ENCODE peak calls at places on chromosomes 12 and 14, in four cellular contexts. I is HTR-8/SVneo, Z is HEK293T, L is fibroblast of lung. U is an unnamed sample.

GRCh38 chr14:58871972-58872530 is 234.3 kb downstream of the DACT1 start:
- DNase-seq in I (no peak), Z (no peak), L (peak; percentile 39), U (no peak)

GRCh38 chr12:7319934-7320333 is 16.1 kb downstream of the ACSM4 start:
- DNase-seq in I (no peak), Z (no peak), L (no peak), U (no peak)

GRCh38 chr12:65500121-65500846 is 221.8 kb downstream of the MSRB3 start:
- DNase-seq in I (peak; percentile 23), Z (no peak), L (peak; percentile 85), U (peak; percentile 31)

GRCh38 chr12:92949466-92949865 is 20.4 kb upstream of the EEA1 start:
- DNase-seq in I (no peak), Z (no peak), L (no peak), U (no peak)

GRCh38 chr12:75959506-75959905 is 72.1 kb downstream of the PHLDA1 start:
- DNase-seq in I (no peak), Z (no peak), L (peak; percentile 48), U (no peak)

GRCh38 chr12:70637286-70637685 is at the start of gene PTPRB:
- DNase-seq in I (no peak), Z (no peak), L (no peak), U (no peak)

GRCh38 chr12:124740691-124741137 is 123.0 kb downstream of the SCARB1 start:
- DNase-seq in I (peak; percentile 68), Z (no peak), L (peak; percentile 72), U (no peak)

GRCh38 chr14:93234798-93235197 is 27.7 kb downstream of the UBR7 start:
- DNase-seq in I (no peak), Z (no peak), L (peak; percentile 89), U (peak; percentile 67)

GRCh38 chr12:13362260-13362841 is 165.8 kb downstream of the EMP1 start:
- DNase-seq in I (peak; percentile 23), Z (peak; percentile 71), L (peak; percentile 27), U (peak; percentile 36)

GRCh38 chr14:77151918-77152588 is 10.5 kb upstream of the ZDHHC22 start:
- DNase-seq in I (peak; percentile 81), Z (no peak), L (peak; percentile 22), U (peak; percentile 59)

GRCh38 chr14:90388982-90389381 is 7.8 kb upstream of the CALM1 start:
- DNase-seq in I (no peak), Z (no peak), L (peak; percentile 32), U (no peak)

GRCh38 chr14:102907303-102907844 is 15.1 kb upstream of the AMN start:
- DNase-seq in I (no peak), Z (no peak), L (no peak), U (no peak)

GRCh38 chr14:65101631-65102440 is 481 bp downstream of the MAX start:
- DNase-seq in I (peak; percentile 62), Z (peak; percentile 26), L (no peak), U (no peak)

GRCh38 chr12:27751386-27752047 is 28.5 kb upstream of the KLHL42 start:
- DNase-seq in I (no peak), Z (no peak), L (no peak), U (no peak)

GRCh38 chr12:87280356-87280755 is 748.8 kb downstream of the C12orf50 start:
- DNase-seq in I (no peak), Z (no peak), L (no peak), U (no peak)

GRCh38 chr14:30872602-30873001 is 1.8 kb upstream of the COCH start:
- DNase-seq in I (no peak), Z (no peak), L (no peak), U (no peak)

GRCh38 chr12:58249610-58250009 is 308.2 kb downstream of the ATP23 start:
- DNase-seq in I (peak; percentile 8), Z (no peak), L (peak; percentile 42), U (no peak)

GRCh38 chr12:103314786-103315185 is 181.0 kb downstream of the C12orf42 start:
- DNase-seq in I (no peak), Z (no peak), L (no peak), U (no peak)

GRCh38 chr12:66438601-66439000 is 136.3 kb downstream of the HELB start:
- DNase-seq in I (peak; percentile 6), Z (no peak), L (peak; percentile 47), U (no peak)

GRCh38 chr14:61252354-61253063 is 28.6 kb downstream of the TMEM30B start:
- DNase-seq in I (peak; percentile 100), Z (peak; percentile 78), L (peak; percentile 97), U (peak; percentile 69)

GRCh38 chr14:53542692-53543091 is 389.6 kb upstream of the DDHD1 start:
- DNase-seq in I (peak; percentile 59), Z (no peak), L (peak; percentile 56), U (no peak)

GRCh38 chr12:6351622-6352021 is 9.7 kb upstream of the TNFRSF1A start:
- DNase-seq in I (no peak), Z (no peak), L (no peak), U (no peak)

GRCh38 chr14:66993512-66993911 is 195.7 kb upstream of the GARIN2 start:
- DNase-seq in I (no peak), Z (no peak), L (no peak), U (no peak)

GRCh38 chr12:82475211-82475610 is 116.9 kb downstream of the METTL25 start:
- DNase-seq in I (no peak), Z (no peak), L (no peak), U (no peak)

GRCh38 chr14:20697273-20698017 is 8.9 kb downstream of the ANG start:
- DNase-seq in I (peak; percentile 47), Z (peak; percentile 69), L (peak; percentile 51), U (peak; percentile 71)

GRCh38 chr12:33438890-33439586 is 581 bp downstream of the SYT10 start:
- DNase-seq in I (peak; percentile 6), Z (no peak), L (peak; percentile 13), U (peak; percentile 14)

GRCh38 chr14:36556811-36557433 is 25.5 kb downstream of the NKX2-8 start:
- DNase-seq in I (peak; percentile 31), Z (peak; percentile 51), L (peak; percentile 4), U (peak; percentile 42)

GRCh38 chr14:95174184-95174804 is 17.0 kb upstream of the DICER1 start:
- DNase-seq in I (no peak), Z (no peak), L (no peak), U (no peak)